ENCODE peak calls at places on chromosomes 16 and 17, in four cellular contexts. One of them, this sample, is unnamed.

GRCh38 chr16:24382929-24383328 is 126.8 kb downstream of the CACNG3 start:
- DNase-seq in lung: no peak
- DNase-seq in HL-60: no peak
- DNase-seq in AG04450: no peak
- DNase-seq in this sample: no peak

GRCh38 chr16:75064403-75065148 is 52.0 kb downstream of the LDHD start:
- DNase-seq in HL-60: peak
- DNase-seq in lung: peak
- DNase-seq in AG04450: no peak
- DNase-seq in this sample: no peak

GRCh38 chr16:90019543-90020259 is 445 bp upstream of the DBNDD1 start:
- DNase-seq in HL-60: no peak
- DNase-seq in AG04450: peak
- DNase-seq in lung: no peak
- DNase-seq in this sample: peak

GRCh38 chr17:42340691-42341127 is 47.5 kb downstream of the STAT3 start:
- DNase-seq in HL-60: no peak
- DNase-seq in lung: no peak
- DNase-seq in AG04450: no peak
- DNase-seq in this sample: no peak

GRCh38 chr17:12790806-12791148 is 1.5 kb downstream of the ARHGAP44 start:
- DNase-seq in HL-60: no peak
- DNase-seq in lung: peak
- DNase-seq in AG04450: no peak
- DNase-seq in this sample: no peak

GRCh38 chr16:86608301-86608747 is 30.0 kb downstream of the FOXL1 start:
- DNase-seq in AG04450: no peak
- DNase-seq in HL-60: no peak
- DNase-seq in lung: no peak
- DNase-seq in this sample: no peak

GRCh38 chr17:61464121-61464905 is 12.1 kb downstream of the TBX4 start:
- DNase-seq in lung: no peak
- DNase-seq in AG04450: no peak
- DNase-seq in HL-60: no peak
- DNase-seq in this sample: no peak

GRCh38 chr17:50060951-50061712 is 5.2 kb downstream of the ITGA3 start:
- DNase-seq in AG04450: no peak
- DNase-seq in HL-60: no peak
- DNase-seq in lung: peak
- DNase-seq in this sample: peak

GRCh38 chr17:80160536-80160935 is 9.3 kb upstream of the CARD14 start:
- DNase-seq in HL-60: no peak
- DNase-seq in AG04450: no peak
- DNase-seq in lung: no peak
- DNase-seq in this sample: no peak

GRCh38 chr16:17515421-17516210 is 44.9 kb upstream of the XYLT1 start:
- DNase-seq in HL-60: no peak
- DNase-seq in AG04450: no peak
- DNase-seq in lung: no peak
- DNase-seq in this sample: no peak

GRCh38 chr17:67800495-67800928 is 24.8 kb upstream of the BPTF start:
- DNase-seq in HL-60: peak
- DNase-seq in AG04450: peak
- DNase-seq in lung: peak
- DNase-seq in this sample: peak

GRCh38 chr16:82846806-82847205 is 220.0 kb downstream of the CDH13 start:
- DNase-seq in lung: no peak
- DNase-seq in AG04450: no peak
- DNase-seq in HL-60: no peak
- DNase-seq in this sample: no peak

DNA sequence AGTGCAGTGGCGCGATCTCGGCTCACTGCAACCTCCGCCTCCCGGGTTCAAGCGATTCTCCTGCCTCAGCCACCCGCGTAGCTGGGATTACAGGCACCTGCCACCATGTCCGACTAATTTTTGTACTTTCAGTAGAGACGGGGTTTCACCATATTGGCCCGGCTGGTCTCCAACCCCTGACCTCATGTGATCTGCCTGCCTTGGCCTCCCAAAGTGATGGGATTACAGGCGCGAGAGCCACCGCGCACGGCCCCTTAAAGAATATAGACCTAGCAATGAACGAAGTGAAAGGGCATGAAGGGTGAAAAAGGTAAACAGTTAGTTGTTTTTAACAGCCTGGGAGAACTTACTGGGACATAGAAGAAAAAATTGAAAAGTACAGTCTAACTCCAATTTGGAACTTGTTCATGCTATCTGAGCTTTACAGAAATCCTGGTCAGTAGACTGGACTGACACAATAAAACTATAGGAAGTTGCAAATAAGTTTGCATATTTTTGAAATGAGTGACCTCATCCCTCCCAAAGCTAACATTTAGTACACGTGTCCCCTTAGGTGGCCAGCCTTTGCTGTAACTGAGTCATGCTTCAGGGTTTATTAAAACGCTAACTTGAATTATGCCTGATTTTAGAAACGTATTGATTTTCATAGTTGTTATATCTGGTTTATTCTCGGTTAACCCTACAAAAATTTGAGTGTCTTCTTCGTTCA is 1.8 kb downstream of the COG1 start:
- DNase-seq in AG04450: peak
- DNase-seq in lung: no peak
- DNase-seq in HL-60: no peak
- DNase-seq in this sample: peak
- H3K4me3 ChIP-seq in AG04450: peak
- H3K4me3 ChIP-seq in lung: no peak
- H3K4me3 ChIP-seq in HL-60: no peak
- H3K4me3 ChIP-seq in this sample: no peak

GRCh38 chr16:48526058-48526957 is 83.7 kb downstream of the N4BP1 start:
- DNase-seq in HL-60: peak
- DNase-seq in AG04450: no peak
- DNase-seq in lung: no peak
- DNase-seq in this sample: peak
- TF ChIP-seq CTCF in HL-60: no peak
- TF ChIP-seq CTCF in AG04450: peak
- TF ChIP-seq CTCF in lung: no peak
- TF ChIP-seq CTCF in this sample: peak

GRCh38 chr16:11691235-11691634 is 23.0 kb downstream of the SNN start:
- DNase-seq in AG04450: no peak
- DNase-seq in lung: no peak
- DNase-seq in HL-60: no peak
- DNase-seq in this sample: no peak
- H3K4me3 ChIP-seq in AG04450: no peak
- H3K4me3 ChIP-seq in lung: no peak
- H3K4me3 ChIP-seq in HL-60: no peak
- H3K4me3 ChIP-seq in this sample: no peak

GRCh38 chr16:87840462-87840978 is 28.8 kb downstream of the SLC7A5 start:
- DNase-seq in lung: no peak
- DNase-seq in AG04450: no peak
- DNase-seq in HL-60: no peak
- DNase-seq in this sample: no peak
- TF ChIP-seq CTCF in lung: no peak
- TF ChIP-seq CTCF in AG04450: no peak
- TF ChIP-seq CTCF in HL-60: no peak
- TF ChIP-seq CTCF in this sample: peak

This sample was measured in choroid plexus epithelial cell.